ENCODE peak calls at places on chromosomes 13 and 19, in eight cellular contexts. L is progenitor cell of endocrine pancreas; P is NCI-H69; J is H54; X is AG09319; C is DMS153; T is stimulated activated CD8-positive, alpha-beta memory T cell treated with anti-CD3 and anti-CD28 coated beads, Interleukin-7, amount 100 ng/mL, for 1 hour; G is LHCN-M2. H is an unnamed sample.

GRCh38 chr19:31096047-31096446 is 253.2 kb downstream of the TSHZ3 start:
- DNase-seq in L (no peak), P (no peak), J (no peak), X (no peak), C (no peak), T (no peak), G (no peak), H (peak)

GRCh38 chr13:47484564-47484963 is 516.5 kb downstream of the SUCLA2 start:
- DNase-seq in L (no peak), P (no peak), J (no peak), X (peak), C (peak), T (no peak), G (peak), H (no peak)

GRCh38 chr13:71055644-71056043 is 811.4 kb downstream of the DACH1 start:
- DNase-seq in L (no peak), P (no peak), J (no peak), X (no peak), C (no peak), T (no peak), G (no peak), H (no peak)

GRCh38 chr13:69389899-69390298 is 717.7 kb upstream of the ATXN8OS start:
- DNase-seq in L (no peak), P (no peak), J (no peak), X (peak), C (no peak), T (no peak), G (no peak), H (no peak)

GRCh38 chr19:17389957-17390664 is 3.9 kb downstream of the CCDC194 start:
- DNase-seq in L (no peak), P (no peak), J (no peak), X (no peak), C (no peak), T (no peak), G (no peak), H (no peak)

GRCh38 chr19:55247621-55248099 is 11.2 kb downstream of the PPP6R1 start:
- DNase-seq in L (no peak), P (peak), J (no peak), X (peak), C (peak), T (no peak), G (no peak), H (no peak)

GRCh38 chr13:62320129-62320724 is 904.6 kb upstream of the PCDH20 start:
- DNase-seq in L (no peak), P (peak), J (no peak), X (no peak), C (peak), T (no peak), G (peak), H (peak)

GRCh38 chr19:48154003-48154402 is 16.1 kb downstream of the LIG1 start:
- DNase-seq in L (no peak), P (peak), J (no peak), X (no peak), C (no peak), T (no peak), G (no peak), H (no peak)

GRCh38 chr19:43532571-43532961 is 422 bp upstream of the ZNF575 start:
- DNase-seq in L (no peak), P (peak), J (peak), X (no peak), C (peak), T (no peak), G (no peak), H (peak)

GRCh38 chr13:76992548-76993001 is 694 bp downstream of the CLN5 start:
- DNase-seq in L (no peak), P (peak), J (no peak), X (no peak), C (no peak), T (no peak), G (peak), H (no peak)

GRCh38 chr13:41588899-41589298 is 131.5 kb downstream of the RGCC start:
- DNase-seq in L (no peak), P (peak), J (peak), X (peak), C (no peak), T (no peak), G (peak), H (no peak)

GRCh38 chr13:113860579-113861432 is 3.1 kb downstream of the GAS6 start:
- DNase-seq in L (peak), P (peak), J (no peak), X (no peak), C (no peak), T (no peak), G (no peak), H (no peak)

GRCh38 chr13:74110053-74110452 is 24.2 kb downstream of the KLF12 start:
- DNase-seq in L (no peak), P (no peak), J (no peak), X (no peak), C (no peak), T (no peak), G (no peak), H (no peak)

H was measured in SJCRH30.